ENCODE peak calls at places on chromosomes 11 and 22, in seven cellular contexts. D is astrocyte, Z is tibial nerve, S is suprapubic skin, X is GM23248, I is psoas muscle, J is A549. W is an unnamed sample.

GRCh38 chr11:20453657-20454316 is 66.3 kb downstream of the PRMT3 start:
- DNase-seq in D (no peak), Z (no peak), S (no peak), X (no peak), I (no peak), J (no peak), W (no peak)

GRCh38 chr22:46052801-46053562 is 76.0 kb upstream of the WNT7B start:
- DNase-seq in D (peak), Z (peak), S (peak), X (peak), I (peak), J (no peak), W (no peak)

GRCh38 chr11:67466962-67467771 is 1.9 kb downstream of the TMEM134 start:
- DNase-seq in D (no peak), Z (no peak), S (no peak), X (no peak), I (no peak), J (no peak), W (no peak)

GRCh38 chr11:313304-313786 is 495 bp upstream of the IFITM1 start:
- DNase-seq in D (no peak), Z (no peak), S (no peak), X (peak), I (peak), J (no peak), W (no peak)

GRCh38 chr11:124725719-124726105 is 14.0 kb upstream of the NRGN start:
- DNase-seq in D (peak), Z (no peak), S (no peak), X (peak), I (no peak), J (no peak), W (no peak)

GRCh38 chr22:28029201-28029948 is 110.3 kb upstream of the PITPNB start:
- DNase-seq in D (peak), Z (no peak), S (no peak), X (peak), I (peak), J (no peak), W (no peak)

GRCh38 chr22:47710135-47710534 is 947.7 kb downstream of the TBC1D22A start:
- DNase-seq in D (no peak), Z (no peak), S (no peak), X (no peak), I (no peak), J (no peak), W (no peak)

GRCh38 chr11:48107188-48107704 is 109.4 kb upstream of the OR4B1 start:
- DNase-seq in D (peak), Z (no peak), S (no peak), X (peak), I (no peak), J (no peak), W (no peak)

GRCh38 chr11:62846177-62846576 is 6.8 kb upstream of the WDR74 start:
- DNase-seq in D (no peak), Z (no peak), S (no peak), X (no peak), I (no peak), J (no peak), W (no peak)

GRCh38 chr11:60900673-60901404 is 5.5 kb downstream of the PRPF19 start:
- DNase-seq in D (no peak), Z (no peak), S (no peak), X (no peak), I (no peak), J (no peak), W (no peak)

GRCh38 chr11:68501813-68502212 is 41.3 kb downstream of the PPP6R3 start:
- DNase-seq in D (no peak), Z (no peak), S (no peak), X (no peak), I (no peak), J (no peak), W (no peak)

GRCh38 chr11:35178862-35179261 is 39.9 kb downstream of the CD44 start:
- DNase-seq in D (no peak), Z (no peak), S (no peak), X (peak), I (no peak), J (no peak), W (no peak)

GRCh38 chr11:32353884-32354283 is 81.5 kb downstream of the WT1 start:
- DNase-seq in D (no peak), Z (no peak), S (no peak), X (no peak), I (no peak), J (no peak), W (no peak)

GRCh38 chr11:35126000-35126878 is 12.7 kb upstream of the CD44 start:
- DNase-seq in D (no peak), Z (no peak), S (no peak), X (peak), I (no peak), J (no peak), W (no peak)

GRCh38 chr11:69199583-69200295 is 44.0 kb downstream of the SMIM38 start:
- DNase-seq in D (no peak), Z (no peak), S (no peak), X (no peak), I (no peak), J (no peak), W (no peak)

GRCh38 chr22:28791841-28792490 is 8.4 kb downstream of the XBP1 start:
- DNase-seq in D (no peak), Z (no peak), S (no peak), X (no peak), I (no peak), J (no peak), W (no peak)

GRCh38 chr11:107587306-107587979 is 3.5 kb upstream of the ELMOD1 start:
- DNase-seq in D (peak), Z (no peak), S (no peak), X (peak), I (no peak), J (no peak), W (no peak)

GRCh38 chr22:24026733-24027132 is 15.6 kb downstream of the CABIN1 start:
- DNase-seq in D (no peak), Z (no peak), S (no peak), X (no peak), I (no peak), J (no peak), W (no peak)

GRCh38 chr11:134938212-134938611 is 526.2 kb upstream of the B3GAT1 start:
- DNase-seq in D (no peak), Z (no peak), S (no peak), X (no peak), I (no peak), J (no peak), W (no peak)

GRCh38 chr11:77093056-77093891 is 9.4 kb upstream of the OMP start:
- DNase-seq in D (no peak), Z (no peak), S (no peak), X (no peak), I (peak), J (no peak), W (no peak)

GRCh38 chr11:74086242-74086884 is 77.5 kb upstream of the UCP3 start:
- DNase-seq in D (peak), Z (no peak), S (no peak), X (no peak), I (no peak), J (no peak), W (no peak)

GRCh38 chr11:1644601-1645356 is 15.2 kb downstream of the KRTAP5-5 start:
- DNase-seq in D (no peak), Z (no peak), S (no peak), X (no peak), I (no peak), J (no peak), W (no peak)

GRCh38 chr11:75323609-75324008 is 27.9 kb downstream of the ARRB1 start:
- DNase-seq in D (no peak), Z (no peak), S (no peak), X (no peak), I (no peak), J (no peak), W (no peak)

GRCh38 chr11:45665206-45665932 is at the start of gene CHST1:
- DNase-seq in D (peak), Z (no peak), S (no peak), X (peak), I (peak), J (no peak), W (no peak)

GRCh38 chr11:134749040-134749586 is 337.1 kb upstream of the B3GAT1 start:
- DNase-seq in D (no peak), Z (no peak), S (no peak), X (no peak), I (no peak), J (no peak), W (no peak)

GRCh38 chr11:120752668-120753067 is 241.1 kb downstream of the GRIK4 start:
- DNase-seq in D (no peak), Z (no peak), S (no peak), X (no peak), I (no peak), J (no peak), W (no peak)

GRCh38 chr22:22704156-22704946 is 59.9 kb downstream of the GGTLC2 start:
- DNase-seq in D (no peak), Z (no peak), S (no peak), X (no peak), I (no peak), J (no peak), W (no peak)

GRCh38 chr22:44215287-44215686 is 34.6 kb downstream of the PARVG start:
- DNase-seq in D (no peak), Z (no peak), S (no peak), X (no peak), I (no peak), J (no peak), W (no peak)

GRCh38 chr22:45680932-45681700 is 9.5 kb downstream of the ATXN10 start:
- DNase-seq in D (peak), Z (no peak), S (no peak), X (peak), I (no peak), J (no peak), W (no peak)

GRCh38 chr11:28461338-28461737 is 353.1 kb downstream of the METTL15 start:
- DNase-seq in D (peak), Z (no peak), S (no peak), X (peak), I (no peak), J (no peak), W (no peak)

GRCh38 chr11:12206529-12206928 is 96.1 kb downstream of the MICAL2 start:
- DNase-seq in D (no peak), Z (no peak), S (no peak), X (peak), I (no peak), J (no peak), W (no peak)

GRCh38 chr11:93655047-93655446 is 6.4 kb upstream of the CEP295 start:
- DNase-seq in D (no peak), Z (no peak), S (no peak), X (no peak), I (no peak), J (no peak), W (no peak)

GRCh38 chr11:69923641-69924307 is 104.6 kb upstream of the FGF3 start:
- DNase-seq in D (no peak), Z (no peak), S (no peak), X (no peak), I (peak), J (no peak), W (no peak)

GRCh38 chr11:31903225-31904074 is 92.3 kb upstream of the PAX6 start:
- DNase-seq in D (no peak), Z (no peak), S (no peak), X (no peak), I (no peak), J (no peak), W (no peak)

GRCh38 chr22:22877523-22878210 is 9.9 kb upstream of the IGLL5 start:
- DNase-seq in D (peak), Z (no peak), S (no peak), X (peak), I (no peak), J (peak), W (peak)

GRCh38 chr11:105032495-105032894 is 2.4 kb downstream of the CASP1 start:
- DNase-seq in D (no peak), Z (no peak), S (no peak), X (no peak), I (no peak), J (no peak), W (no peak)

GRCh38 chr11:105033781-105034180 is 1.2 kb downstream of the CASP1 start:
- DNase-seq in D (no peak), Z (no peak), S (no peak), X (no peak), I (no peak), J (no peak), W (no peak)

GRCh38 chr11:105027671-105028070 is 4.7 kb upstream of the CASP5 start:
- DNase-seq in D (no peak), Z (no peak), S (no peak), X (no peak), I (no peak), J (no peak), W (no peak)

GRCh38 chr11:105035262-105035620 is 297 bp upstream of the CASP1 start:
- DNase-seq in D (no peak), Z (no peak), S (no peak), X (no peak), I (no peak), J (no peak), W (no peak)

GRCh38 chr11:105033344-105033743 is 1.6 kb downstream of the CASP1 start:
- DNase-seq in D (no peak), Z (no peak), S (no peak), X (no peak), I (no peak), J (no peak), W (no peak)
- H3K4me3 ChIP-seq in D (no peak), Z (peak), S (peak), X (no peak), I (peak), J (no peak), W (peak)

GRCh38 chr11:114202011-114202609 is 94.1 kb upstream of the NNMT start:
- DNase-seq in D (no peak), Z (no peak), S (no peak), X (no peak), I (no peak), J (no peak), W (no peak)
- H3K27ac ChIP-seq in D (no peak), Z (peak), S (no peak), X (no peak), I (peak), J (no peak), W (no peak)

DNA sequence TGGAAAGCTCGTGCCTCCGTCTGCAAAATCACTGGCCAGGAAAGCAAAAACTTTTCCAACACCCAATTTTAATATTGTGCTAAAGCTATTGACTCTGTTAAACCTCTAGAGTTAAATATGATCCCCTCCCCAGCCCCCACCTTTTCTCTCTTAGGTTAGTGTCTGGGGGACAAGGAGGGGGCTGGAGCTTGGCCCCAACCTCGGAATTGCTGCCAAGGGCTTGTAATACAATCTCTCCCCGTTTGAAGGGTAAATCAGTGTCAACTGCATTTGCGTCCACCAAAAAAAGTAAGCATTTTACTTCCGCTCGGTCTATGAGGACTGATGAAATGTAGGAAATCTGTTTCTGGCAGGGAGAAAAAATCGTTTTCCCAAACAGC is at the start of gene GAS2:
- DNase-seq in D (no peak), Z (no peak), S (no peak), X (no peak), I (no peak), J (no peak), W (no peak)
- H3K4me3 ChIP-seq in D (peak), Z (peak), S (peak), X (peak), I (peak), J (peak), W (no peak)

DNA sequence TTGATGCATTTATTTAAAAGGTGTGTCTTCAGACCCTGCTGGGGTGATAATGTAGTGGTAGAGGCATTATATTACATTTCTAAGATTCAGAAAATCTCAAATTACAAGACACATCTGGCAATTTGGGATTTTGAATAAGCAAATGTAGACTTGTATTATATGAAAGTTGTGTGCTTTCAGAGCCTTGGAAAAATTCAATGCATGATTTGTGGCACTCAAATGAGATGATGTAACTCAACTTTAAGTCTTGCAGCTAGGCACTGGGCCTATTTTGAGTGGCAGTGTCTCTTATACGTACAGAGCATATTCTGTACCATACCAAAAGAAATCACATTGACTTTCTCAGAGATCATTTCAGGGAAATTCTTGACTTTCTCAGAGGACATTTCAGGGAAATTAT is 214.3 kb downstream of the ETS1 start:
- DNase-seq in D (no peak), Z (no peak), S (no peak), X (no peak), I (no peak), J (no peak), W (no peak)
- H3K27ac ChIP-seq in D (no peak), Z (no peak), S (no peak), X (no peak), I (no peak), J (no peak), W (no peak)

GRCh38 chr11:117300301-117300700 is 9.2 kb downstream of the BACE1-AS start:
- DNase-seq in D (peak), Z (peak), S (no peak), X (peak), I (no peak), J (no peak), W (no peak)

GRCh38 chr11:117300773-117301172 is 9.6 kb downstream of the BACE1-AS start:
- DNase-seq in D (no peak), Z (no peak), S (no peak), X (peak), I (no peak), J (no peak), W (no peak)

GRCh38 chr11:117298195-117298594 is 7.0 kb downstream of the BACE1-AS start:
- DNase-seq in D (no peak), Z (no peak), S (no peak), X (no peak), I (no peak), J (no peak), W (no peak)

GRCh38 chr11:117302228-117302627 is 11.1 kb downstream of the BACE1-AS start:
- DNase-seq in D (no peak), Z (no peak), S (no peak), X (no peak), I (no peak), J (no peak), W (no peak)

DNA sequence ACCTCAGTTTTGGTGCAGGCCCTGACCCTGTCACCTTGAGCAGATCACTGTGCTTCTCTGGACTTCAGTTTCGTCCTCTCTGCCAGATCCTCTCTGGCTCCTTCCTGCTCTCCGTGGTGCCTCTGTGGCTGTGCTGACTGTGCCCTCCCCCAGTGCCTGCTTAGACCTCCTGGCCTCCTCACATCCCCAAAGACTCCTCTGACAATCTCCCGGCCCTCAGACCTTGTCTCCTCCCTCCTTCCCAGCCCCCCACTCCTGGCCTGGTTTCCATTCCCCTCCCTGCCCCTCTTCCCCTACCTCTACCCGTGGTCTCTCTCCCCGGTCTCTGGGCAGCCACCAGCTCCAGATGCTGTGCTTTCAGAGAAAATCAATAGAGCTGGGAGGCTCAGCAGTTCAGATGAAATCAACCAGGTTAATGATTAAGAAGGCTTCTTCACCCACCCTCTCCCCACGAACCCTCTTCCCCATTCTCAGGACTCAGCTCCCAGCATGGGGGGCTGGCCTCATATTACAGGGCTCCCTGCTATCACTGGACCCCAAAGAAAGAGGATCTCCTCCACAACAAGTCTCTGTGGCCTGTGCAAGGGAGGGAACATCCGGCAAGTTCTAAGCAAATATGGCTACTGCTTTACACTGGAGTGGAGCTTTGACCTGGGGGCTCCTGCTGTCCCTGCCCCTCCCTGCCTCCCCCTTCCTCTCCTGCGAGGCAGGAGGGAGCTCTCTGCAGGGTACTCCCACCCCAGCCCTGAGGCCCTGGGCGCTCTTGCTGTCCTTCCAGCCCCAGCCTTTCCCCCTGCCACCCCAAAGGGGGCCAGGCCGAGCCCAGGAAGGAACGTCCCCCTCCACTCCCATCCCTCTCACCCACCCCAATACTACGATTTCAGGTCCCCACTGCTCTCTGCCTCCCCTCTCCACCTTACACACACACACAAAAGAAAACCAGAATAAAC is 8.5 kb downstream of the BACE1-AS start:
- DNase-seq in D (no peak), Z (no peak), S (no peak), X (no peak), I (no peak), J (no peak), W (no peak)
- H3K4me3 ChIP-seq in D (no peak), Z (peak), S (no peak), X (no peak), I (peak), J (no peak), W (no peak)

DNA sequence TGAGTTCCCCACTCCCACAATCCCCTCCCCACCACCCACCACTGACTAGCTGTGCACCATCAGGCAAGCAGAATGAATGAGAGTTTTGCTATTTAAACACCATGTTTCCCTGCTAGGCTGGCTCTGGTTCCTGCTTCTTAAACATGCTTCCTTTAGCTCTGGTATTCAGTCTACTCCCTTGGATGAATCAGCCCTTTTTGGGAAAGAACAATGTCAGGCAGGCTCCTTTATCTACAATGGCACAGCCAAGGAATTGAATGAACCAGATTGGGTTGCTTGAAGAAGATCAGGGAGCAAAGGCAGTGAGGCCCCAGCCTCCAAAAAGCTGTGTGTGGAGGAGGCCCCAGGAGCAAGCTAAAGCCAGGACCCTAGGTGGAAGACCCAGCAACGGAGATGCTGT is 92.9 kb upstream of the ISX start:
- DNase-seq in D (no peak), Z (no peak), S (no peak), X (no peak), I (no peak), J (no peak), W (no peak)
- H3K27ac ChIP-seq in D (no peak), Z (no peak), S (no peak), X (no peak), I (no peak), J (no peak), W (no peak)

GRCh38 chr11:115502636-115503082 is 1.6 kb downstream of the CADM1 start:
- DNase-seq in D (no peak), Z (no peak), S (no peak), X (peak), I (peak), J (no peak), W (no peak)
- H3K4me3 ChIP-seq in D (peak), Z (peak), S (peak), X (peak), I (peak), J (peak), W (peak)

DNA sequence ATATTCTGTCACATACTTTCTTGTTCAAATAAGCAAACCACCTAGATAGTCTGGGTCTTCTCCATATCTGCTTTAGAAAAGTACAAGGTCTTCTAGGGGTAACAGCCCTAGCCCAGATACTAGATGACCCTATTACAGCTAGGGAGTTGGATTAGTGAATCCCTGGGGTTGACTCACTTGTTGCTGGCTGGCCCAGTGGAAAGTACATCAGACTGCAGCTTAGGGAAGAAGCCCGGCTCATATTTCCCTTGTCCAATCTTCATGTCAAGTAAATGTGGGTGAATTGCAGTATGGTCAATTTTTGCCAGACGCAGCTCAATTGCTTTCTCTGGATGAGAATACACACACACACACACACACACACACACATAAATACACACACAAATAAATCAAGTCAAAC is 79.1 kb upstream of the SCUBE2 start:
- DNase-seq in D (peak), Z (no peak), S (no peak), X (peak), I (no peak), J (no peak), W (no peak)
- H3K27ac ChIP-seq in D (no peak), Z (no peak), S (no peak), X (peak), I (peak), J (no peak), W (no peak)